ENCODE peak calls at places on chromosomes 3 and 15, in eight cellular contexts. One of them, this sample, is unnamed.

GRCh38 chr3:165716592-165716991 is 120.6 kb downstream of the BCHE start:
- DNase-seq in neural progenitor cell: no peak
- DNase-seq in HCT116: no peak
- DNase-seq in MM.1S: no peak
- DNase-seq in SK-N-SH: no peak
- DNase-seq in GM23338: no peak
- DNase-seq in hepatocyte: no peak
- DNase-seq in PC-3: no peak
- DNase-seq in this sample: no peak

GRCh38 chr3:71987828-71988227 is 202.9 kb upstream of the PROK2 start:
- DNase-seq in PC-3: no peak
- DNase-seq in HCT116: no peak
- DNase-seq in neural progenitor cell: peak; percentile 20
- DNase-seq in GM23338: no peak
- DNase-seq in hepatocyte: no peak
- DNase-seq in SK-N-SH: no peak
- DNase-seq in MM.1S: no peak
- DNase-seq in this sample: peak; percentile 58

GRCh38 chr15:82951472-82952155 is 906 bp downstream of the HOMER2 start:
- DNase-seq in HCT116: no peak
- DNase-seq in SK-N-SH: peak; percentile 33
- DNase-seq in GM23338: peak; percentile 12
- DNase-seq in hepatocyte: no peak
- DNase-seq in neural progenitor cell: no peak
- DNase-seq in PC-3: peak; percentile 67
- DNase-seq in MM.1S: no peak
- DNase-seq in this sample: peak; percentile 75

GRCh38 chr15:42772126-42772525 is 35.2 kb upstream of the CDAN1 start:
- DNase-seq in GM23338: no peak
- DNase-seq in MM.1S: no peak
- DNase-seq in SK-N-SH: no peak
- DNase-seq in neural progenitor cell: no peak
- DNase-seq in HCT116: no peak
- DNase-seq in PC-3: no peak
- DNase-seq in hepatocyte: no peak
- DNase-seq in this sample: no peak

GRCh38 chr15:48282186-48282585 is 49.0 kb upstream of the DUT start:
- DNase-seq in SK-N-SH: no peak
- DNase-seq in GM23338: no peak
- DNase-seq in hepatocyte: no peak
- DNase-seq in PC-3: no peak
- DNase-seq in MM.1S: no peak
- DNase-seq in neural progenitor cell: peak; percentile 78
- DNase-seq in HCT116: no peak
- DNase-seq in this sample: no peak

GRCh38 chr15:43286074-43286473 is 19.3 kb upstream of the TGM5 start:
- DNase-seq in SK-N-SH: no peak
- DNase-seq in MM.1S: no peak
- DNase-seq in HCT116: no peak
- DNase-seq in neural progenitor cell: no peak
- DNase-seq in PC-3: no peak
- DNase-seq in hepatocyte: no peak
- DNase-seq in GM23338: no peak
- DNase-seq in this sample: no peak

GRCh38 chr15:71612066-71612715 is 198.2 kb upstream of the NR2E3 start:
- DNase-seq in hepatocyte: no peak
- DNase-seq in HCT116: no peak
- DNase-seq in SK-N-SH: no peak
- DNase-seq in GM23338: no peak
- DNase-seq in MM.1S: no peak
- DNase-seq in neural progenitor cell: peak; percentile 88
- DNase-seq in PC-3: no peak
- DNase-seq in this sample: no peak

GRCh38 chr3:32276279-32276841 is 37.9 kb downstream of the CMTM8 start:
- DNase-seq in SK-N-SH: no peak
- DNase-seq in GM23338: no peak
- DNase-seq in PC-3: peak; percentile 57
- DNase-seq in neural progenitor cell: no peak
- DNase-seq in hepatocyte: no peak
- DNase-seq in HCT116: no peak
- DNase-seq in MM.1S: no peak
- DNase-seq in this sample: no peak

GRCh38 chr15:46166750-46167149 is 531.9 kb downstream of the SQOR start:
- DNase-seq in neural progenitor cell: no peak
- DNase-seq in PC-3: no peak
- DNase-seq in hepatocyte: no peak
- DNase-seq in MM.1S: no peak
- DNase-seq in SK-N-SH: no peak
- DNase-seq in GM23338: peak; percentile 11
- DNase-seq in HCT116: no peak
- DNase-seq in this sample: no peak

GRCh38 chr15:91559066-91559465 is 294.4 kb upstream of the SLCO3A1 start:
- DNase-seq in GM23338: no peak
- DNase-seq in MM.1S: no peak
- DNase-seq in neural progenitor cell: no peak
- DNase-seq in PC-3: no peak
- DNase-seq in hepatocyte: no peak
- DNase-seq in SK-N-SH: no peak
- DNase-seq in HCT116: no peak
- DNase-seq in this sample: no peak

GRCh38 chr15:92393287-92393993 is at the start of gene ST8SIA2:
- DNase-seq in PC-3: no peak
- DNase-seq in HCT116: no peak
- DNase-seq in MM.1S: peak; percentile 88
- DNase-seq in neural progenitor cell: peak; percentile 93
- DNase-seq in hepatocyte: peak; percentile 68
- DNase-seq in GM23338: peak; percentile 87
- DNase-seq in SK-N-SH: peak; percentile 90
- DNase-seq in this sample: peak; percentile 39

GRCh38 chr3:149016669-149017541 is 25.6 kb downstream of the GYG1 start:
- DNase-seq in hepatocyte: no peak
- DNase-seq in GM23338: no peak
- DNase-seq in PC-3: peak; percentile 45
- DNase-seq in neural progenitor cell: no peak
- DNase-seq in SK-N-SH: no peak
- DNase-seq in MM.1S: no peak
- DNase-seq in HCT116: no peak
- DNase-seq in this sample: peak; percentile 96

GRCh38 chr15:72156928-72157327 is 38.7 kb downstream of the SENP8 start:
- DNase-seq in neural progenitor cell: no peak
- DNase-seq in HCT116: no peak
- DNase-seq in MM.1S: no peak
- DNase-seq in PC-3: no peak
- DNase-seq in hepatocyte: no peak
- DNase-seq in SK-N-SH: no peak
- DNase-seq in GM23338: no peak
- DNase-seq in this sample: no peak

GRCh38 chr3:194197981-194198695 is 62.2 kb downstream of the HES1 start:
- DNase-seq in HCT116: no peak
- DNase-seq in neural progenitor cell: no peak
- DNase-seq in hepatocyte: no peak
- DNase-seq in PC-3: no peak
- DNase-seq in MM.1S: no peak
- DNase-seq in GM23338: no peak
- DNase-seq in SK-N-SH: no peak
- DNase-seq in this sample: no peak

GRCh38 chr15:89379423-89379735 is 44.8 kb upstream of the POLG start:
- DNase-seq in PC-3: no peak
- DNase-seq in HCT116: no peak
- DNase-seq in MM.1S: no peak
- DNase-seq in SK-N-SH: no peak
- DNase-seq in neural progenitor cell: no peak
- DNase-seq in GM23338: peak; percentile 43
- DNase-seq in hepatocyte: no peak
- DNase-seq in this sample: no peak

GRCh38 chr3:151903501-151903991 is 30.1 kb downstream of the SUCNR1 start:
- DNase-seq in neural progenitor cell: no peak
- DNase-seq in SK-N-SH: no peak
- DNase-seq in HCT116: no peak
- DNase-seq in MM.1S: peak; percentile 35
- DNase-seq in PC-3: no peak
- DNase-seq in GM23338: no peak
- DNase-seq in hepatocyte: peak; percentile 12
- DNase-seq in this sample: peak; percentile 48

GRCh38 chr3:177141899-177142651 is 55.2 kb downstream of the TBL1XR1 start:
- DNase-seq in HCT116: no peak
- DNase-seq in neural progenitor cell: no peak
- DNase-seq in SK-N-SH: no peak
- DNase-seq in hepatocyte: no peak
- DNase-seq in MM.1S: peak; percentile 42
- DNase-seq in GM23338: no peak
- DNase-seq in PC-3: no peak
- DNase-seq in this sample: no peak

GRCh38 chr3:172194702-172195392 is 155.5 kb downstream of the FNDC3B start:
- DNase-seq in PC-3: peak; percentile 52
- DNase-seq in hepatocyte: no peak
- DNase-seq in MM.1S: no peak
- DNase-seq in HCT116: peak; percentile 22
- DNase-seq in GM23338: peak; percentile 87
- DNase-seq in neural progenitor cell: peak; percentile 74
- DNase-seq in SK-N-SH: peak; percentile 41
- DNase-seq in this sample: peak; percentile 42

GRCh38 chr3:119759962-119760361 is 21.9 kb upstream of the NR1I2 start:
- DNase-seq in GM23338: no peak
- DNase-seq in SK-N-SH: no peak
- DNase-seq in HCT116: no peak
- DNase-seq in PC-3: no peak
- DNase-seq in neural progenitor cell: no peak
- DNase-seq in hepatocyte: no peak
- DNase-seq in MM.1S: peak; percentile 72
- DNase-seq in this sample: no peak

GRCh38 chr3:129745253-129745652 is 138.8 kb upstream of the PLXND1 start:
- DNase-seq in HCT116: no peak
- DNase-seq in SK-N-SH: no peak
- DNase-seq in hepatocyte: peak; percentile 40
- DNase-seq in PC-3: no peak
- DNase-seq in GM23338: peak; percentile 19
- DNase-seq in MM.1S: no peak
- DNase-seq in neural progenitor cell: no peak
- DNase-seq in this sample: no peak

GRCh38 chr15:101172421-101173097 is 79.3 kb downstream of the CHSY1 start:
- DNase-seq in GM23338: no peak
- DNase-seq in HCT116: no peak
- DNase-seq in PC-3: no peak
- DNase-seq in MM.1S: no peak
- DNase-seq in hepatocyte: no peak
- DNase-seq in neural progenitor cell: peak; percentile 69
- DNase-seq in SK-N-SH: peak; percentile 74
- DNase-seq in this sample: no peak

GRCh38 chr15:70091649-70092461 is 5.9 kb downstream of the TLE3 start:
- DNase-seq in PC-3: peak; percentile 70
- DNase-seq in hepatocyte: peak; percentile 51
- DNase-seq in GM23338: no peak
- DNase-seq in MM.1S: no peak
- DNase-seq in HCT116: no peak
- DNase-seq in neural progenitor cell: no peak
- DNase-seq in SK-N-SH: peak; percentile 81
- DNase-seq in this sample: no peak

GRCh38 chr3:8987673-8988655 is 24.7 kb upstream of the RAD18 start:
- DNase-seq in hepatocyte: peak; percentile 82
- DNase-seq in HCT116: peak; percentile 32
- DNase-seq in neural progenitor cell: peak; percentile 83
- DNase-seq in GM23338: peak; percentile 91
- DNase-seq in PC-3: peak; percentile 75
- DNase-seq in SK-N-SH: peak; percentile 91
- DNase-seq in MM.1S: peak; percentile 63
- DNase-seq in this sample: peak; percentile 76

GRCh38 chr15:53710906-53711305 is 48.6 kb downstream of the WDR72 start:
- DNase-seq in SK-N-SH: no peak
- DNase-seq in PC-3: no peak
- DNase-seq in HCT116: no peak
- DNase-seq in GM23338: no peak
- DNase-seq in MM.1S: no peak
- DNase-seq in hepatocyte: no peak
- DNase-seq in neural progenitor cell: peak; percentile 56
- DNase-seq in this sample: no peak
- H3K4me3 ChIP-seq in SK-N-SH: no peak overlapping the region
- H3K4me3 ChIP-seq in PC-3: no peak overlapping the region
- H3K4me3 ChIP-seq in HCT116: no peak overlapping the region
- H3K4me3 ChIP-seq in GM23338: no peak overlapping the region
- H3K4me3 ChIP-seq in MM.1S: no peak overlapping the region
- H3K4me3 ChIP-seq in hepatocyte: no peak overlapping the region
- H3K4me3 ChIP-seq in neural progenitor cell: no peak overlapping the region
- H3K4me3 ChIP-seq in this sample: no peak overlapping the region

GRCh38 chr3:30632521-30632920 is 26.1 kb downstream of the TGFBR2 start:
- DNase-seq in neural progenitor cell: no peak
- DNase-seq in GM23338: no peak
- DNase-seq in PC-3: no peak
- DNase-seq in MM.1S: no peak
- DNase-seq in hepatocyte: no peak
- DNase-seq in HCT116: no peak
- DNase-seq in SK-N-SH: no peak
- DNase-seq in this sample: no peak
- H3K4me2 ChIP-seq in neural progenitor cell: no peak overlapping the region
- H3K4me2 ChIP-seq in GM23338: no peak overlapping the region
- H3K4me2 ChIP-seq in PC-3: no peak overlapping the region
- H3K4me2 ChIP-seq in MM.1S: no peak overlapping the region
- H3K4me2 ChIP-seq in hepatocyte: no peak overlapping the region
- H3K4me2 ChIP-seq in HCT116: peak overlapping the region; percentile 68
- H3K4me2 ChIP-seq in SK-N-SH: no peak overlapping the region
- H3K4me2 ChIP-seq in this sample: peak overlapping the region; percentile 24

GRCh38 chr3:41711656-41712055 is 250.2 kb downstream of the ULK4 start:
- DNase-seq in hepatocyte: no peak
- DNase-seq in SK-N-SH: no peak
- DNase-seq in neural progenitor cell: no peak
- DNase-seq in PC-3: no peak
- DNase-seq in HCT116: no peak
- DNase-seq in MM.1S: no peak
- DNase-seq in GM23338: peak; percentile 8
- DNase-seq in this sample: peak; percentile 75

GRCh38 chr3:41716391-41716910 is 245.5 kb downstream of the ULK4 start:
- DNase-seq in PC-3: peak; percentile 44
- DNase-seq in HCT116: no peak
- DNase-seq in neural progenitor cell: no peak
- DNase-seq in SK-N-SH: peak; percentile 30
- DNase-seq in hepatocyte: peak; percentile 21
- DNase-seq in GM23338: no peak
- DNase-seq in MM.1S: no peak
- DNase-seq in this sample: peak; percentile 45

GRCh38 chr3:41710646-41711388 is 251.1 kb downstream of the ULK4 start:
- DNase-seq in MM.1S: no peak
- DNase-seq in neural progenitor cell: peak; percentile 25
- DNase-seq in HCT116: no peak
- DNase-seq in GM23338: peak; percentile 72
- DNase-seq in SK-N-SH: no peak
- DNase-seq in hepatocyte: no peak
- DNase-seq in PC-3: peak; percentile 34
- DNase-seq in this sample: peak; percentile 80

GRCh38 chr3:41717591-41718093 is 244.3 kb downstream of the ULK4 start:
- DNase-seq in PC-3: no peak
- DNase-seq in neural progenitor cell: no peak
- DNase-seq in MM.1S: no peak
- DNase-seq in HCT116: no peak
- DNase-seq in GM23338: no peak
- DNase-seq in SK-N-SH: peak; percentile 15
- DNase-seq in hepatocyte: no peak
- DNase-seq in this sample: no peak

GRCh38 chr3:41715376-41715775 is 246.5 kb downstream of the ULK4 start:
- DNase-seq in SK-N-SH: no peak
- DNase-seq in MM.1S: no peak
- DNase-seq in hepatocyte: no peak
- DNase-seq in GM23338: no peak
- DNase-seq in neural progenitor cell: no peak
- DNase-seq in PC-3: no peak
- DNase-seq in HCT116: no peak
- DNase-seq in this sample: no peak
- TF ChIP-seq EZH2phosphoT487 in SK-N-SH: no peak
- TF ChIP-seq EZH2phosphoT487 in MM.1S: no peak
- TF ChIP-seq EZH2phosphoT487 in hepatocyte: no peak
- TF ChIP-seq EZH2phosphoT487 in GM23338: no peak
- TF ChIP-seq EZH2phosphoT487 in neural progenitor cell: no peak
- TF ChIP-seq EZH2phosphoT487 in PC-3: no peak
- TF ChIP-seq EZH2phosphoT487 in HCT116: no peak
- TF ChIP-seq EZH2phosphoT487 in this sample: no peak

GRCh38 chr3:27632431-27633223 is 89.5 kb downstream of the EOMES start:
- DNase-seq in MM.1S: peak; percentile 77
- DNase-seq in GM23338: peak; percentile 81
- DNase-seq in PC-3: peak; percentile 32
- DNase-seq in hepatocyte: peak; percentile 53
- DNase-seq in HCT116: no peak
- DNase-seq in SK-N-SH: peak; percentile 30
- DNase-seq in neural progenitor cell: peak; percentile 71
- DNase-seq in this sample: peak; percentile 83
- H3K4me3 ChIP-seq in MM.1S: peak overlapping the region; percentile 57
- H3K4me3 ChIP-seq in GM23338: peak overlapping the region; percentile 59
- H3K4me3 ChIP-seq in PC-3: peak overlapping the region; percentile 67
- H3K4me3 ChIP-seq in hepatocyte: peak overlapping the region; percentile 46
- H3K4me3 ChIP-seq in HCT116: no peak overlapping the region
- H3K4me3 ChIP-seq in SK-N-SH: no peak overlapping the region
- H3K4me3 ChIP-seq in neural progenitor cell: peak overlapping the region; percentile 46
- H3K4me3 ChIP-seq in this sample: peak overlapping the region; percentile 70

This sample was measured in GM23248.